ENCODE peak calls at places on chromosomes 16 and 17, in six cellular contexts. U is head of caudate nucleus; A is IMR-90; N is CD8-positive, alpha-beta T cell; W is stimulated activated CD8-positive, alpha-beta memory T cell treated with anti-CD3 and anti-CD28 coated beads, Interleukin-4, amount 100 ng/mL, for 4 hours; Z is nucleus accumbens. X is an unnamed sample.

GRCh38 chr17:34758747-34759146 is 179.4 kb downstream of the TMEM132E start:
- DNase-seq in U (no peak), A (no peak), N (no peak), W (no peak), Z (no peak), X (no peak)

GRCh38 chr17:81515530-81516041 is 3.0 kb upstream of the ACTG1 start:
- DNase-seq in U (no peak), A (no peak), N (no peak), W (no peak), Z (no peak), X (no peak)

GRCh38 chr17:45719335-45720071 is 64.6 kb upstream of the CRHR1 start:
- DNase-seq in U (no peak), A (peak), N (no peak), W (no peak), Z (no peak), X (peak)

GRCh38 chr17:52709724-52710123 is 551.2 kb upstream of the CA10 start:
- DNase-seq in U (no peak), A (no peak), N (no peak), W (no peak), Z (no peak), X (no peak)

GRCh38 chr17:74389094-74389753 is 21.9 kb downstream of the GPR142 start:
- DNase-seq in U (no peak), A (no peak), N (no peak), W (no peak), Z (no peak), X (no peak)

GRCh38 chr17:48819466-48819865 is 2.4 kb upstream of the TTLL6 start:
- DNase-seq in U (no peak), A (no peak), N (no peak), W (no peak), Z (no peak), X (no peak)

GRCh38 chr17:28612936-28613872 is 781 bp downstream of the RSKR start:
- DNase-seq in U (peak), A (peak), N (peak), W (no peak), Z (no peak), X (peak)

GRCh38 chr16:11076259-11077018 is 132.1 kb downstream of the CLEC16A start:
- DNase-seq in U (peak), A (peak), N (peak), W (peak), Z (no peak), X (no peak)

GRCh38 chr16:29811896-29812665 is at the start of gene PRRT2:
- DNase-seq in U (peak), A (peak), N (peak), W (no peak), Z (no peak), X (peak)

GRCh38 chr16:15523092-15523541 is 88.7 kb downstream of the BMERB1 start:
- DNase-seq in U (peak), A (no peak), N (no peak), W (no peak), Z (peak), X (peak)

GRCh38 chr17:55410722-55411462 is 10.7 kb downstream of the MMD start:
- DNase-seq in U (no peak), A (no peak), N (no peak), W (no peak), Z (no peak), X (peak)

GRCh38 chr17:77392376-77393273 is 251.9 kb downstream of the SEC14L1 start:
- DNase-seq in U (no peak), A (no peak), N (no peak), W (no peak), Z (no peak), X (no peak)

GRCh38 chr17:38466346-38467315 is 38.4 kb downstream of the ARHGAP23 start:
- DNase-seq in U (no peak), A (no peak), N (no peak), W (no peak), Z (no peak), X (no peak)

GRCh38 chr16:66376577-66377326 is 10.3 kb downstream of the CDH5 start:
- DNase-seq in U (no peak), A (no peak), N (no peak), W (no peak), Z (no peak), X (no peak)

GRCh38 chr16:70258065-70258464 is 6.3 kb upstream of the EXOSC6 start:
- DNase-seq in U (no peak), A (no peak), N (no peak), W (no peak), Z (no peak), X (no peak)

GRCh38 chr17:35715416-35715815 is 16.0 kb upstream of the RASL10B start:
- DNase-seq in U (peak), A (no peak), N (no peak), W (no peak), Z (no peak), X (peak)

GRCh38 chr16:89114159-89114981 is 20.7 kb downstream of the ACSF3 start:
- DNase-seq in U (no peak), A (no peak), N (peak), W (no peak), Z (no peak), X (no peak)

GRCh38 chr17:57876023-57876865 is 26.4 kb upstream of the MRPS23 start:
- DNase-seq in U (no peak), A (peak), N (no peak), W (no peak), Z (no peak), X (no peak)

GRCh38 chr17:34584805-34585416 is 5.5 kb downstream of the TMEM132E start:
- DNase-seq in U (no peak), A (peak), N (no peak), W (no peak), Z (no peak), X (peak)

GRCh38 chr17:48486557-48486956 is 44.3 kb downstream of the HOXB1 start:
- DNase-seq in U (no peak), A (peak), N (no peak), W (no peak), Z (no peak), X (no peak)

GRCh38 chr16:50684823-50685455 is 3.8 kb upstream of the SNX20 start:
- DNase-seq in U (no peak), A (no peak), N (no peak), W (no peak), Z (no peak), X (no peak)

GRCh38 chr16:49148410-49148809 is 133.2 kb downstream of the CBLN1 start:
- DNase-seq in U (no peak), A (no peak), N (no peak), W (no peak), Z (no peak), X (no peak)

GRCh38 chr17:8459109-8459508 is 23.4 kb downstream of the NDEL1 start:
- DNase-seq in U (no peak), A (no peak), N (no peak), W (no peak), Z (no peak), X (no peak)

GRCh38 chr16:3541527-3542152 is 35.6 kb downstream of the NLRC3 start:
- DNase-seq in U (no peak), A (no peak), N (no peak), W (no peak), Z (no peak), X (no peak)

GRCh38 chr17:61522088-61522487 is 68.9 kb downstream of the NACA2 start:
- DNase-seq in U (no peak), A (no peak), N (no peak), W (no peak), Z (no peak), X (no peak)

GRCh38 chr17:8832711-8833352 is 33.7 kb upstream of the MFSD6L start:
- DNase-seq in U (no peak), A (no peak), N (no peak), W (no peak), Z (no peak), X (no peak)

GRCh38 chr16:19014456-19014855 is 30.7 kb downstream of the TMC7 start:
- DNase-seq in U (peak), A (no peak), N (no peak), W (no peak), Z (no peak), X (peak)

GRCh38 chr17:67700037-67700436 is 17.7 kb upstream of the NOL11 start:
- DNase-seq in U (no peak), A (no peak), N (no peak), W (no peak), Z (no peak), X (no peak)

GRCh38 chr16:578870-579405 is 9.2 kb downstream of the PIGQ start:
- DNase-seq in U (peak), A (peak), N (peak), W (no peak), Z (peak), X (peak)

GRCh38 chr17:56903560-56903959 is 10.3 kb downstream of the TRIM25 start:
- DNase-seq in U (no peak), A (no peak), N (no peak), W (no peak), Z (no peak), X (no peak)

X was measured in Ammon's horn.